ENCODE peak calls at places on chromosomes 5 and 9, in seven cellular contexts. F is neural crest cell; H is effector memory CD4-positive, alpha-beta T cell; W is Right ventricle myocardium superior; B is stimulated activated naive B cell treated with anti-CD40 and anti-IgM and Interleukin-4, amounts not matched to agents 10 μg/mL and 1 μg/mL and 100 μg/mL, for 72 hours; Z is activated CD8-positive, alpha-beta memory T cell treated with anti-CD3 and anti-CD28 coated beads for 4 hours; P is stimulated activated CD4-positive, alpha-beta T cell treated with anti-CD3 and anti-CD28 coated beads, Interleukin-1b, Interleukin-23, amount 100 ng/mL, for 24 hours. X is an unnamed sample.

GRCh38 chr9:6884101-6884500 is 126.3 kb downstream of the KDM4C start:
- DNase-seq in F (no peak), H (no peak), W (no peak), B (no peak), Z (no peak), P (no peak), X (no peak)

GRCh38 chr5:107476783-107477182 is 194.0 kb downstream of the EFNA5 start:
- DNase-seq in F (no peak), H (peak), W (no peak), B (no peak), Z (no peak), P (no peak), X (no peak)

GRCh38 chr5:21806943-21807342 is 1046.2 kb downstream of the CDH12 start:
- DNase-seq in F (no peak), H (no peak), W (no peak), B (no peak), Z (no peak), P (no peak), X (no peak)

GRCh38 chr9:113742471-113742870 is 133.6 kb upstream of the ZNF618 start:
- DNase-seq in F (no peak), H (no peak), W (no peak), B (no peak), Z (no peak), P (no peak), X (no peak)

GRCh38 chr9:38339087-38339486 is 53.4 kb upstream of the ALDH1B1 start:
- DNase-seq in F (no peak), H (no peak), W (no peak), B (no peak), Z (no peak), P (no peak), X (no peak)

GRCh38 chr9:37417857-37418618 is 4.5 kb upstream of the GRHPR start:
- DNase-seq in F (no peak), H (no peak), W (no peak), B (no peak), Z (no peak), P (no peak), X (no peak)

GRCh38 chr9:15606667-15607472 is 54.0 kb downstream of the CCDC171 start:
- DNase-seq in F (peak), H (no peak), W (no peak), B (no peak), Z (no peak), P (no peak), X (peak)

GRCh38 chr9:129432671-129433154 is 188.2 kb downstream of the C9orf50 start:
- DNase-seq in F (no peak), H (no peak), W (no peak), B (no peak), Z (no peak), P (no peak), X (no peak)

GRCh38 chr5:91382530-91383026 is 539 bp downstream of the ARRDC3 start:
- DNase-seq in F (peak), H (no peak), W (peak), B (no peak), Z (no peak), P (no peak), X (no peak)

GRCh38 chr5:143094087-143094511 is 309.4 kb downstream of the NR3C1 start:
- DNase-seq in F (peak), H (no peak), W (no peak), B (no peak), Z (no peak), P (no peak), X (no peak)

GRCh38 chr9:93263334-93264229 is 79.6 kb downstream of the WNK2 start:
- DNase-seq in F (no peak), H (no peak), W (no peak), B (no peak), Z (no peak), P (no peak), X (no peak)

GRCh38 chr5:61887271-61887670 is 418.7 kb upstream of the KIF2A start:
- DNase-seq in F (no peak), H (no peak), W (no peak), B (no peak), Z (no peak), P (no peak), X (no peak)

GRCh38 chr9:33044677-33045282 is 19.7 kb downstream of the DNAJA1 start:
- DNase-seq in F (no peak), H (no peak), W (no peak), B (no peak), Z (no peak), P (no peak), X (no peak)

GRCh38 chr5:123223906-123224305 is 134.9 kb downstream of the PRDM6 start:
- DNase-seq in F (no peak), H (no peak), W (no peak), B (no peak), Z (no peak), P (no peak), X (no peak)

GRCh38 chr9:82117025-82117424 is 128.5 kb downstream of the SPATA31D1 start:
- DNase-seq in F (no peak), H (no peak), W (no peak), B (no peak), Z (no peak), P (no peak), X (no peak)

GRCh38 chr5:138458353-138458752 is 6.9 kb upstream of the EGR1 start:
- DNase-seq in F (no peak), H (no peak), W (no peak), B (no peak), Z (no peak), P (no peak), X (no peak)

GRCh38 chr5:96699186-96699820 is 37.1 kb downstream of the CAST start:
- DNase-seq in F (no peak), H (no peak), W (no peak), B (no peak), Z (no peak), P (no peak), X (no peak)

X was measured in NCI-H1048.